ENCODE peak calls at places on chromosomes 6 and 20, in nine cellular contexts. U, B, V, K, F, Q, D, H and P are unnamed samples.

GRCh38 chr6:63788569-63788968 is 153.0 kb downstream of the PHF3 start:
- DNase-seq in F (no peak), Q (no peak), K (no peak), B (no peak), V (peak; percentile 68), U (no peak), D (no peak), H (no peak), P (no peak)

GRCh38 chr6:14216931-14217684 is 99.5 kb downstream of the CD83 start:
- DNase-seq in H (no peak), D (no peak), V (no peak), K (no peak), Q (no peak), B (no peak), U (no peak), F (no peak), P (no peak)

GRCh38 chr6:73262701-73263569 is at the start of gene KHDC1:
- DNase-seq in Q (peak; percentile 68), B (peak; percentile 30), F (peak; percentile 48), K (peak; percentile 59), H (peak; percentile 86), V (peak; percentile 83), D (peak; percentile 91), U (peak; percentile 32), P (peak; percentile 66)

GRCh38 chr6:20173833-20174796 is 38.2 kb downstream of the MBOAT1 start:
- DNase-seq in V (no peak), U (no peak), B (no peak), D (no peak), Q (no peak), F (no peak), H (no peak), K (no peak), P (no peak)

GRCh38 chr20:17827759-17828559 is 128.2 kb downstream of the BANF2 start:
- DNase-seq in F (no peak), B (no peak), V (no peak), U (no peak), H (no peak), K (no peak), Q (no peak), D (no peak), P (no peak)

GRCh38 chr20:1401431-1401907 is 8.6 kb upstream of the FKBP1A start:
- DNase-seq in U (no peak), K (no peak), F (no peak), D (no peak), Q (no peak), B (no peak), V (no peak), H (no peak), P (no peak)

GRCh38 chr6:17493286-17493685 is 99.9 kb downstream of the CAP2 start:
- DNase-seq in B (no peak), V (no peak), D (no peak), U (no peak), Q (no peak), K (no peak), F (no peak), H (no peak), P (no peak)

GRCh38 chr20:22744341-22745193 is 160.2 kb upstream of the FOXA2 start:
- DNase-seq in D (no peak), Q (no peak), K (no peak), B (no peak), U (no peak), F (no peak), H (no peak), V (no peak), P (no peak)

GRCh38 chr6:148530976-148531375 is 188.3 kb downstream of the SASH1 start:
- DNase-seq in D (no peak), V (no peak), K (no peak), Q (no peak), F (no peak), B (no peak), U (no peak), H (no peak), P (no peak)

GRCh38 chr6:148530394-148530923 is 187.8 kb downstream of the SASH1 start:
- DNase-seq in Q (no peak), U (no peak), D (no peak), K (no peak), V (peak; percentile 56), B (no peak), H (peak; percentile 23), F (no peak), P (no peak)

GRCh38 chr6:148533309-148534107 is 190.9 kb downstream of the SASH1 start:
- DNase-seq in U (no peak), F (no peak), H (no peak), K (no peak), B (no peak), Q (no peak), D (peak; percentile 67), V (peak; percentile 52), P (no peak)

GRCh38 chr6:148534871-148535270 is 192.2 kb downstream of the SASH1 start:
- DNase-seq in B (no peak), Q (no peak), D (no peak), V (no peak), F (no peak), H (no peak), U (no peak), K (no peak), P (no peak)

GRCh38 chr6:148532698-148533097 is 190.1 kb downstream of the SASH1 start:
- DNase-seq in H (no peak), V (no peak), Q (no peak), F (no peak), U (no peak), D (peak; percentile 57), B (no peak), K (no peak), P (no peak)
- H3K4me3 ChIP-seq in H (no peak overlapping the region), V (no peak overlapping the region), Q (no peak overlapping the region), F (no peak overlapping the region), U (no peak overlapping the region), D (no peak overlapping the region), B (no peak overlapping the region), K (no peak overlapping the region), P (no peak overlapping the region)

GRCh38 chr20:60255866-60256265 is 297.6 kb downstream of the CDH26 start:
- DNase-seq in V (no peak), K (no peak), H (no peak), U (no peak), B (no peak), Q (no peak), D (no peak), F (no peak), P (no peak)

GRCh38 chr20:60255426-60255825 is 297.2 kb downstream of the CDH26 start:
- DNase-seq in B (no peak), Q (no peak), H (no peak), V (no peak), D (no peak), U (no peak), F (no peak), K (no peak), P (no peak)

GRCh38 chr20:60253471-60253870 is 295.2 kb downstream of the CDH26 start:
- DNase-seq in F (no peak), D (peak; percentile 51), V (no peak), Q (no peak), U (no peak), B (no peak), K (no peak), H (no peak), P (no peak)

GRCh38 chr20:60256811-60257210 is 298.6 kb downstream of the CDH26 start:
- DNase-seq in H (no peak), F (no peak), Q (no peak), D (no peak), K (no peak), B (no peak), V (no peak), U (no peak), P (no peak)

DNA sequence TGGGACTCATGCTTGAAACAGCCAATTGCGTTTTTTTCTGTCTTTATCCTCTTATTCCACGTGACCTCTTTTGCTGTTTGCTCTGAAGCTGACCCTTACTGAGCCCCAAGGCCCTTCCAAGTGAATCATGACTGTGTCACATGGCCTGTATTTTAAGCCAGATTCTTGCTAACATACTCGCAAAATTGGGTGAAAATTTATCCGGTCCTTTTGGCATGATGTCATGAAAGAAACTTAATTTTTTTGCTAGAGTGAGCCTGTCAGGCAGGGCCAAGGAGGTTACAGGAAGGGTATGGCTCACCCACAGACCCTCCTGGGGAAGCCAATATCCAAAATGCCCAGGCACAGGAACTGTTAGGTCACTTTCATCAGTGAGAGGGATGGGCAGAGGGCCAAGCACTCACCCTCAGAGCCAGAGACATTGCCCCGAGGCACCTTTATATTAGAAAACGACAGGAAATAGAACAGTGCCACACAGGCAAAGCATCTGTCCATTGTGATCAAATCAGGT is 296.7 kb downstream of the CDH26 start:
- DNase-seq in K (no peak), H (no peak), V (no peak), U (no peak), B (no peak), Q (no peak), F (no peak), D (no peak), P (no peak)
- H3K27ac ChIP-seq in K (no peak overlapping the region), H (no peak overlapping the region), V (no peak overlapping the region), U (no peak overlapping the region), B (no peak overlapping the region), Q (no peak overlapping the region), F (no peak overlapping the region), D (no peak overlapping the region), P (no peak overlapping the region)

GRCh38 chr6:27126815-27127537 is 120.5 kb upstream of the PRSS16 start:
- DNase-seq in B (peak; percentile 78), F (peak; percentile 82), V (peak; percentile 93), K (peak; percentile 84), H (peak; percentile 88), U (peak; percentile 80), Q (peak; percentile 79), D (peak; percentile 84), P (peak; percentile 93)

GRCh38 chr6:27128796-27129094 is 118.8 kb upstream of the PRSS16 start:
- DNase-seq in K (no peak), D (no peak), U (no peak), F (no peak), B (no peak), V (no peak), Q (no peak), H (no peak), P (no peak)

GRCh38 chr6:27124252-27124657 is 123.2 kb upstream of the PRSS16 start:
- DNase-seq in D (no peak), H (no peak), Q (no peak), K (no peak), V (no peak), B (no peak), U (no peak), F (no peak), P (no peak)

GRCh38 chr6:27127874-27128795 is 119.4 kb upstream of the PRSS16 start:
- DNase-seq in F (no peak), D (no peak), H (peak; percentile 21), V (no peak), U (no peak), B (no peak), K (no peak), Q (no peak), P (no peak)

DNA sequence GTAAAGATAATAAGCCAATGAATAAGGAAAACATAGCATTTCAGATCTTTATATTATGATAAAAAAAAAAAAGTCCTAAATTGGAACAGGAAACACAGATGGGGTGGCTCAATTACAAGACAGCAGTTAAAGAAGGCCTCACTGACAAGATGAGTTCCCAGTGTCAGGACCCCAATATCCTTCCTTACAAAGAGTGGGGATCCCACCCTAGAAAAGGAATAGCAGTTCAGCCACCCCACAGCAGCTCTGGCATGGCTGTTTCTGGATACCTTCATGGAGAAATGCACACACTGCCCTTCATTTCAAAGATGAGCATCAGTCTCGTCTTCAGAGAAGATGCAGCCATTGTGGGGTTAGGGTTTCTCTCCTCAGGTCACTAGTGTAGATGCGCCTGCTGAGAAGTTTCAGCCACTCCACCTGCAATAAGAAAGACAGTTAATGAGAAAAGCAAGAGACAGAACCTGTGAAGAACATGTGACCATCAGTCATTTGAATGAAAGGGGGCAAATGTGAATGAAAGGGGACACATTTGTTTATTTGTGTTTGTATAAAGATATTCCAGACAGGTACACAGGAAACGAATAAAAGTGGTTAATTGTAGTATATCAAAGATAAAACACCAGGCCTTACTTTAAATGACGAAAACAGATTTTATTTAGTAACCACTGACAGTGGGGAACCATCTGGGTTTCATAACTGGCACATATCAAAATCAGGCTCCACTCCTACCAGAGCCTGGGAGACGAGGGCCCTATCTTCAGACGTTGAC is 121.3 kb upstream of the PRSS16 start:
- DNase-seq in F (no peak), V (no peak), U (no peak), H (no peak), K (no peak), Q (no peak), B (no peak), D (no peak), P (no peak)
- H3K4me3 ChIP-seq in F (no peak overlapping the region), V (no peak overlapping the region), U (no peak overlapping the region), H (peak overlapping the region; percentile 41), K (peak overlapping the region; percentile 24), Q (no peak overlapping the region), B (peak overlapping the region; percentile 33), D (peak overlapping the region; percentile 46), P (peak overlapping the region; percentile 51)

DNA sequence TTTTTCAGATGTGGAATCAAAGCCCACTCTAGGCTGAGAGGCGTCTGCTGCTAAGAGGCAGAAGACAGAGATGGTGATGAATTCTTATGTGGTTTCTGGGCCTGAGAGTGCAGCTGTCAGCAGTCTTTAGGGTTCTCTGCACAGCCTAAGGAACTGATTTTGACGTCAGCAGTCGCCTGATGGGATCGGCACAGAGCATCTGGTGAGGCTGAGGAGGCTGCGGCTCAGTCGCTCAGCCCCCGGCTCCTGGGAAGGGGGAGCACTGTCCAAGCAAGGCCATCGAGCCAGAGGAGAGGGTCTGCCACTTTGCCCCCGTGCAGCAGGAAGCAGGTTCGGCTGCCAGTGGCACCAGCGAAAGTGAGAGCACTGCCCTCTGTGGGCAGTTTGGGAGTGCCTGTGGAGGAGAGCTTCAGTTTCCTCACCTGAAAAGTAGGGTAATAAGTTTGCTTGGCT is 92.5 kb downstream of the TCP11 start:
- DNase-seq in K (peak; percentile 12), B (no peak), Q (peak; percentile 41), D (no peak), F (no peak), U (no peak), V (peak; percentile 56), H (peak; percentile 10), P (peak; percentile 54)
- H3K27ac ChIP-seq in K (no peak overlapping the region), B (peak overlapping the region; percentile 48), Q (peak overlapping the region; percentile 72), D (peak overlapping the region; percentile 86), F (peak overlapping the region; percentile 80), U (peak overlapping the region; percentile 70), V (peak overlapping the region; percentile 86), H (no peak overlapping the region), P (peak overlapping the region; percentile 73)